ENCODE peak calls at places on chromosomes 16 and 17, in ten cellular contexts. S, H, R, W, O, G, V, F, M and T are unnamed samples.

GRCh38 chr17:41177727-41178271 is at the start of gene KRTAP4-2:
- DNase-seq in S (no peak), H (no peak), R (no peak), W (no peak), O (no peak), G (no peak), V (no peak), F (no peak), M (no peak), T (no peak)

GRCh38 chr17:57109393-57110151 is 24.5 kb downstream of the AKAP1 start:
- DNase-seq in S (peak), H (peak), R (no peak), W (no peak), O (no peak), G (peak), V (no peak), F (no peak), M (no peak), T (no peak)

GRCh38 chr16:12344577-12345343 is 368.2 kb downstream of the SNX29 start:
- DNase-seq in S (no peak), H (no peak), R (no peak), W (no peak), O (no peak), G (no peak), V (no peak), F (no peak), M (no peak), T (no peak)

GRCh38 chr16:65375651-65376050 is 253.8 kb upstream of the CDH11 start:
- DNase-seq in S (no peak), H (no peak), R (no peak), W (no peak), O (no peak), G (no peak), V (no peak), F (no peak), M (no peak), T (no peak)

GRCh38 chr16:11354733-11355574 is 9.7 kb downstream of the RMI2 start:
- DNase-seq in S (peak), H (no peak), R (no peak), W (no peak), O (peak), G (no peak), V (no peak), F (peak), M (no peak), T (no peak)

GRCh38 chr17:62656446-62656845 is 29.0 kb downstream of the MRC2 start:
- DNase-seq in S (no peak), H (no peak), R (no peak), W (no peak), O (no peak), G (no peak), V (no peak), F (no peak), M (no peak), T (no peak)

GRCh38 chr17:49209061-49209571 is 1.3 kb downstream of the GNGT2 start:
- DNase-seq in S (no peak), H (no peak), R (no peak), W (no peak), O (peak), G (no peak), V (no peak), F (no peak), M (no peak), T (no peak)

GRCh38 chr17:60901806-60902205 is 224.2 kb downstream of the BCAS3 start:
- DNase-seq in S (no peak), H (no peak), R (no peak), W (no peak), O (no peak), G (no peak), V (no peak), F (no peak), M (no peak), T (no peak)

GRCh38 chr17:5943232-5943631 is 126.9 kb upstream of the WSCD1 start:
- DNase-seq in S (no peak), H (no peak), R (no peak), W (no peak), O (no peak), G (no peak), V (no peak), F (no peak), M (no peak), T (no peak)

GRCh38 chr16:17359778-17360177 is 111.0 kb downstream of the XYLT1 start:
- DNase-seq in S (no peak), H (peak), R (no peak), W (no peak), O (peak), G (no peak), V (peak), F (peak), M (no peak), T (no peak)

GRCh38 chr17:83109793-83110645 is 30.6 kb downstream of the METRNL start:
- DNase-seq in S (peak), H (peak), R (no peak), W (peak), O (no peak), G (no peak), V (peak), F (no peak), M (no peak), T (no peak)

GRCh38 chr17:46769531-46770438 is 48.7 kb downstream of the WNT3 start:
- DNase-seq in S (no peak), H (no peak), R (no peak), W (no peak), O (no peak), G (no peak), V (no peak), F (no peak), M (no peak), T (no peak)

GRCh38 chr17:7293821-7294613 is 422 bp downstream of the YBX2 start:
- DNase-seq in S (peak), H (no peak), R (no peak), W (no peak), O (peak), G (peak), V (peak), F (no peak), M (no peak), T (no peak)

GRCh38 chr17:36524428-36524876 is 10.2 kb downstream of the MYO19 start:
- DNase-seq in S (no peak), H (no peak), R (no peak), W (no peak), O (no peak), G (no peak), V (no peak), F (peak), M (no peak), T (no peak)